ENCODE peak calls at places on chromosomes 16 and 17, in nine cellular contexts. One of them, this sample, is unnamed.
A peak's percentile ranks its signal among the peaks of the same experiment; 100 is the strongest.

GRCh38 chr16:11025120-11025531 is 80.8 kb downstream of the CLEC16A start:
- DNase-seq in glutamatergic neuron: no peak
- DNase-seq in mammary epithelial cell: no peak
- DNase-seq in WTC11: no peak
- DNase-seq in heart left ventricle: no peak
- DNase-seq in body of pancreas: no peak
- DNase-seq in omental fat pad: no peak
- DNase-seq in thoracic aorta: no peak
- DNase-seq in pancreas: no peak
- DNase-seq in this sample: no peak

GRCh38 chr17:42618442-42619150 is 9.1 kb downstream of the TUBG1 start:
- DNase-seq in glutamatergic neuron: no peak
- DNase-seq in mammary epithelial cell: peak; percentile 73
- DNase-seq in WTC11: peak; percentile 70
- DNase-seq in heart left ventricle: peak; percentile 66
- DNase-seq in body of pancreas: peak; percentile 86
- DNase-seq in omental fat pad: no peak
- DNase-seq in thoracic aorta: no peak
- DNase-seq in pancreas: peak; percentile 86
- DNase-seq in this sample: peak; percentile 57

GRCh38 chr17:48486557-48486956 is 44.3 kb downstream of the HOXB1 start:
- DNase-seq in glutamatergic neuron: no peak
- DNase-seq in mammary epithelial cell: peak; percentile 98
- DNase-seq in WTC11: no peak
- DNase-seq in heart left ventricle: no peak
- DNase-seq in body of pancreas: no peak
- DNase-seq in omental fat pad: no peak
- DNase-seq in thoracic aorta: no peak
- DNase-seq in pancreas: no peak
- DNase-seq in this sample: peak; percentile 96

GRCh38 chr17:3859895-3860294 is 13.8 kb upstream of the NCBP3 start:
- DNase-seq in glutamatergic neuron: no peak
- DNase-seq in mammary epithelial cell: no peak
- DNase-seq in WTC11: no peak
- DNase-seq in heart left ventricle: no peak
- DNase-seq in body of pancreas: no peak
- DNase-seq in omental fat pad: no peak
- DNase-seq in thoracic aorta: no peak
- DNase-seq in pancreas: no peak
- DNase-seq in this sample: no peak

GRCh38 chr16:22648941-22649340 is 138.2 kb downstream of the NPIPB5 start:
- DNase-seq in glutamatergic neuron: no peak
- DNase-seq in mammary epithelial cell: no peak
- DNase-seq in WTC11: no peak
- DNase-seq in heart left ventricle: no peak
- DNase-seq in body of pancreas: no peak
- DNase-seq in omental fat pad: no peak
- DNase-seq in thoracic aorta: no peak
- DNase-seq in pancreas: no peak
- DNase-seq in this sample: no peak

GRCh38 chr16:49158029-49158642 is 123.5 kb downstream of the CBLN1 start:
- DNase-seq in glutamatergic neuron: no peak
- DNase-seq in mammary epithelial cell: peak; percentile 41
- DNase-seq in WTC11: peak; percentile 68
- DNase-seq in heart left ventricle: peak; percentile 21
- DNase-seq in body of pancreas: no peak
- DNase-seq in omental fat pad: no peak
- DNase-seq in thoracic aorta: no peak
- DNase-seq in pancreas: no peak
- DNase-seq in this sample: peak; percentile 35

GRCh38 chr16:27174007-27174406 is 29.3 kb upstream of the KDM8 start:
- DNase-seq in glutamatergic neuron: no peak
- DNase-seq in mammary epithelial cell: no peak
- DNase-seq in WTC11: no peak
- DNase-seq in heart left ventricle: no peak
- DNase-seq in body of pancreas: no peak
- DNase-seq in omental fat pad: no peak
- DNase-seq in thoracic aorta: no peak
- DNase-seq in pancreas: no peak
- DNase-seq in this sample: no peak

GRCh38 chr17:42612013-42612412 is 2.5 kb downstream of the TUBG1 start:
- DNase-seq in glutamatergic neuron: no peak
- DNase-seq in mammary epithelial cell: no peak
- DNase-seq in WTC11: no peak
- DNase-seq in heart left ventricle: no peak
- DNase-seq in body of pancreas: peak; percentile 5
- DNase-seq in omental fat pad: no peak
- DNase-seq in thoracic aorta: no peak
- DNase-seq in pancreas: no peak
- DNase-seq in this sample: no peak

GRCh38 chr17:48624544-48625501 is 1.3 kb downstream of the HOXB9 start:
- DNase-seq in glutamatergic neuron: peak; percentile 45
- DNase-seq in mammary epithelial cell: no peak
- DNase-seq in WTC11: peak; percentile 68
- DNase-seq in heart left ventricle: no peak
- DNase-seq in body of pancreas: no peak
- DNase-seq in omental fat pad: no peak
- DNase-seq in thoracic aorta: no peak
- DNase-seq in pancreas: no peak
- DNase-seq in this sample: no peak

DNA sequence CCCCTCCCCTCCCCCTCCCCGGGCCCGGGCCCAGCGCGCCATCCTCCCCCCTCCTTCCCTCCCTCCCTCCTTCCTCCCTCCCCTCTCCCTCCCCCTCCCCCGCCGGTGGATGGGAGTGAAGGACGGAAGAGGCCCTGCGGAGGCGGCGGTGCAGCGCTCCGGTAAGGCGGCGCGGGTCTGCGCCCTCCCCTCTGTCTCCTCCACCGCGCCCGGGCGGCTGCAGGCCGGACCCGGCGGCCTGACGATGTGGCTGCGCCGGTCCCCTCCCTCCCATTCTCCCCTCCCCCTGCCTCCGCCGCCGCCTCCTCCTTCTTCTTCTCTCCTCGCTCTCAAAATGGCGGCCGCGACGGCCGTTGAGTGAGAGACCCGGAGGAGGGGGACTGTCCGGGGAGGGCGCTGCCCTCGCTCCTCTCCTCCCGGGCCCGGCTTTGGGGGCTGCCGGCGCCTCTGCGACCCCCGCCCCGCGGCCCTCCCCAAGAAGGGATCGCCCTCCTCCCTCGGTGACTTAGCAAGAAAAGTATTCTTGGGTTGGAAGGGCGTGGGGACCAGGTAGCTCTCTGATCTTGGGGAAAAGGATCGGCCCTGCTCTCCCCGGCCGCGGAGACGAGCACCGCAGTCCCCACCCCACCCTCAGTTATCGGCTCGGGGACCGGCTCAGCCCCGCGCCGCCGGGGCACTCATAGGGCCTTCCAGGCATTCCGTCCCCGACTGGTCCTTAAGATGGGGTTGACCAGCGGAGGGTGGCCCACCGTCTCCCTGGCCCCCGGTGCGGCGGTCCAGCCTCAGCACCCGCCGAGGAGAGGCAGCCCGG is 597 bp downstream of the PAFAH1B1 start:
- DNase-seq in glutamatergic neuron: peak; percentile 84
- DNase-seq in mammary epithelial cell: peak; percentile 75
- DNase-seq in WTC11: peak; percentile 81
- DNase-seq in heart left ventricle: peak; percentile 84
- DNase-seq in body of pancreas: peak; percentile 79
- DNase-seq in omental fat pad: peak; percentile 62
- DNase-seq in thoracic aorta: peak; percentile 53
- DNase-seq in pancreas: peak; percentile 91
- DNase-seq in this sample: peak; percentile 37
- TF ChIP-seq CTCF in glutamatergic neuron: no peak
- TF ChIP-seq CTCF in mammary epithelial cell: no peak
- TF ChIP-seq CTCF in WTC11: no peak
- TF ChIP-seq CTCF in heart left ventricle: no peak
- TF ChIP-seq CTCF in body of pancreas: no peak
- TF ChIP-seq CTCF in omental fat pad: no peak
- TF ChIP-seq CTCF in thoracic aorta: no peak
- TF ChIP-seq CTCF in pancreas: no peak
- TF ChIP-seq CTCF in this sample: no peak

DNA sequence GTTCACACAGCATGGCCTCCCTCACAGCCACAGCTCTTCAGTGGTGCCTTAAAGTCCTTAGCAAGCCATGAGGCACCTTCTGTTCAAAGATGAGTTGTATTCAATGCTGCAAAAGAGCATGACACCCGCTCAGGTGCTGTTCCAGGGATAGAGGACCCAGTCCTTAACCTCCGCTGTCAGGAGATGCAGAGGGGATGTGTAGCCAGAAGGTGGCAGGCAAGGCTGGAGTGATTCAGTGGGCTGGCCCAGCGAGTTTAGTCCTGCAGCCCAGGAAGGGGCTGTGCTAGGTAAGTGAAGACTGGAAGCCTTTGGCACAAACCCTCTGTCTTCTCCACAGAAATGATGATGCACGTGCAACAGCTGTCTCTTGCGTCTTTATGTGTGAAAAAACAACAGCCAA is 25.0 kb upstream of the ADAM11 start:
- DNase-seq in glutamatergic neuron: peak; percentile 73
- DNase-seq in mammary epithelial cell: no peak
- DNase-seq in WTC11: peak; percentile 72
- DNase-seq in heart left ventricle: no peak
- DNase-seq in body of pancreas: no peak
- DNase-seq in omental fat pad: no peak
- DNase-seq in thoracic aorta: no peak
- DNase-seq in pancreas: no peak
- DNase-seq in this sample: peak; percentile 43
- TF ChIP-seq CTCF in glutamatergic neuron: peak; percentile 48
- TF ChIP-seq CTCF in mammary epithelial cell: peak; percentile 41
- TF ChIP-seq CTCF in WTC11: peak; percentile 15
- TF ChIP-seq CTCF in heart left ventricle: peak; percentile 16
- TF ChIP-seq CTCF in body of pancreas: no peak
- TF ChIP-seq CTCF in omental fat pad: no peak
- TF ChIP-seq CTCF in thoracic aorta: no peak
- TF ChIP-seq CTCF in pancreas: no peak
- TF ChIP-seq CTCF in this sample: peak; percentile 54

GRCh38 chr17:1490643-1491405 is 1.7 kb downstream of the MYO1C start:
- DNase-seq in glutamatergic neuron: peak; percentile 60
- DNase-seq in mammary epithelial cell: peak; percentile 42
- DNase-seq in WTC11: peak; percentile 82
- DNase-seq in heart left ventricle: peak; percentile 85
- DNase-seq in body of pancreas: peak; percentile 59
- DNase-seq in omental fat pad: no peak
- DNase-seq in thoracic aorta: no peak
- DNase-seq in pancreas: peak; percentile 83
- DNase-seq in this sample: peak; percentile 30

GRCh38 chr17:1486802-1487695 is 5.4 kb downstream of the MYO1C start:
- DNase-seq in glutamatergic neuron: peak; percentile 84
- DNase-seq in mammary epithelial cell: peak; percentile 72
- DNase-seq in WTC11: peak; percentile 64
- DNase-seq in heart left ventricle: peak; percentile 76
- DNase-seq in body of pancreas: peak; percentile 55
- DNase-seq in omental fat pad: peak; percentile 58
- DNase-seq in thoracic aorta: peak; percentile 62
- DNase-seq in pancreas: peak; percentile 87
- DNase-seq in this sample: peak; percentile 67

GRCh38 chr17:1488826-1489275 is 3.6 kb downstream of the MYO1C start:
- DNase-seq in glutamatergic neuron: no peak
- DNase-seq in mammary epithelial cell: no peak
- DNase-seq in WTC11: no peak
- DNase-seq in heart left ventricle: no peak
- DNase-seq in body of pancreas: no peak
- DNase-seq in omental fat pad: no peak
- DNase-seq in thoracic aorta: no peak
- DNase-seq in pancreas: no peak
- DNase-seq in this sample: no peak

GRCh38 chr17:1485748-1486376 is 6.6 kb downstream of the MYO1C start:
- DNase-seq in glutamatergic neuron: peak; percentile 43
- DNase-seq in mammary epithelial cell: peak; percentile 26
- DNase-seq in WTC11: peak; percentile 51
- DNase-seq in heart left ventricle: peak; percentile 83
- DNase-seq in body of pancreas: peak; percentile 63
- DNase-seq in omental fat pad: peak; percentile 66
- DNase-seq in thoracic aorta: no peak
- DNase-seq in pancreas: peak; percentile 87
- DNase-seq in this sample: peak; percentile 38

DNA sequence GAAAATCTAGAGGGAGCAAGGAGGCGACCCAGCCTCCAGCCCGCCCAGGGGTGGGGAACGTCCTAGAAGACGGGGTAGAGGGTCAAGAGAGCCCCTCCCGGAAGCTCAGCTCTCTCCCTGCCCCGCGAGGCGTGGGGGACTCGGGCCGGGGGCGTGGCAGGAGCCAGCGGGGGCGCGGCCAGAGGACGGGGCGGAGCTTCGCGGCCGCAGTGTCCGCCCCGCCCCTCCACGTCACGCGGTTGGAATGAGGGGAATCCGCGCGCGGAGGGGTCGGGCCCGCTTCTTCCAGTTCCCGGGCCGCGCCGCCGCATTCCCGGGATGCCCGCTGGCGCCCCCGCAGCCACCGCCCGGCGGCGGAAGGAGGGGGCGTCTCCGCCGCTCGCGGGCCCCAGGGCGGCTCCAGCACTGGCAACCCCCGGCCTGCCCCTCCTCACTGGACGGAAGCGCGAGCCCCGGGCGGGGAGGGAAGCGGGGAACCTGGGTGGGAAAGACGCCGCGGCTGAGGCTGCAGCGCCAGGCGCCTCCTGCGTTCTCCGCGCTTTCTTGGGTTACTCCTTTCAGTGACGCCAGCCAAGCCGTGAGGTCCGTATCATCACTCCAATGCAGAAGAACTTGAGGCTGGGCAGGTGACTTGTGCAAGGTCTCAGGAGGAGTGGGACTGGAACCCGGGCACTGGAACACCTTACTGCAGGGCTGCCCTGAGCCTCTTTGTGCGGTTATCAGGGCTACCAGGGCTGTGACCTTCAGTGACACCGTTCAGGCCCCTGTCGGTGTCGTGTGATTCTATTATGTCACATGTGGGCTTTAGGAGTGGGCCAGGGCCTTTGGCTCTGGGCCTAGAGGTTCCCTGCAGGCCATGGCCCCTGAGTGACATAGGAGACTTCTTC is 4.3 kb downstream of the MYO1C start:
- DNase-seq in glutamatergic neuron: peak; percentile 80
- DNase-seq in mammary epithelial cell: peak; percentile 71
- DNase-seq in WTC11: peak; percentile 81
- DNase-seq in heart left ventricle: peak; percentile 94
- DNase-seq in body of pancreas: peak; percentile 85
- DNase-seq in omental fat pad: peak; percentile 83
- DNase-seq in thoracic aorta: no peak
- DNase-seq in pancreas: peak; percentile 91
- DNase-seq in this sample: peak; percentile 55
- TF ChIP-seq CTCF in glutamatergic neuron: no peak
- TF ChIP-seq CTCF in mammary epithelial cell: no peak
- TF ChIP-seq CTCF in WTC11: no peak
- TF ChIP-seq CTCF in heart left ventricle: peak; percentile 9
- TF ChIP-seq CTCF in body of pancreas: no peak
- TF ChIP-seq CTCF in omental fat pad: no peak
- TF ChIP-seq CTCF in thoracic aorta: peak; percentile 34
- TF ChIP-seq CTCF in pancreas: no peak
- TF ChIP-seq CTCF in this sample: no peak

DNA sequence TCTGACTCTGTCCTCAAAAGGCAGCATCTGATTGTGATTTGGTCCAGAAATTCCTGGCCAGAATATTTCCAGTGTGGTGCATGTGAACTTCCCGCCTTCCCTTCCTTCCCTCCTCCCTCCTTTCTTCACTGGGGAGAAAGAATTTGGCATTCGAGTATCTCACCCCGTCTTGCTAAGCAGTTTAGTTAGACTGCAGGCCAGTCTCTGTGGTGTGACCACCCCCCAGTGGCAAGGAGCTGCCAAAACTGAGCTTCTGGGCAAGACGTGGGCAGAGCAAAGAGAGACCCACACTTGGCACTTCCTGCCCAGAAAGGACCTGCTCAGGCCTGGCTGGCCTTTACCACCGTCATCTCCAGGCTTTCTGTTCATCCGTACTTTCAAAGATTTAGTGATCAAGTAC is 36.4 kb downstream of the SNX20 start:
- DNase-seq in glutamatergic neuron: no peak
- DNase-seq in mammary epithelial cell: peak; percentile 23
- DNase-seq in WTC11: peak; percentile 35
- DNase-seq in heart left ventricle: no peak
- DNase-seq in body of pancreas: no peak
- DNase-seq in omental fat pad: no peak
- DNase-seq in thoracic aorta: no peak
- DNase-seq in pancreas: peak; percentile 36
- DNase-seq in this sample: peak; percentile 29
- TF ChIP-seq CTCF in glutamatergic neuron: no peak
- TF ChIP-seq CTCF in mammary epithelial cell: peak; percentile 32
- TF ChIP-seq CTCF in WTC11: no peak
- TF ChIP-seq CTCF in heart left ventricle: peak; percentile 38
- TF ChIP-seq CTCF in body of pancreas: peak; percentile 14
- TF ChIP-seq CTCF in omental fat pad: no peak
- TF ChIP-seq CTCF in thoracic aorta: peak; percentile 37
- TF ChIP-seq CTCF in pancreas: no peak
- TF ChIP-seq CTCF in this sample: peak; percentile 44